ENCODE peak calls at places on chromosomes 12 and 14, in seven cellular contexts. X, P, A, B, T, D and J are unnamed samples.
A peak's percentile ranks its signal among the peaks of the same experiment; 100 is the strongest.

GRCh38 chr12:104680070-104680469 is 223.3 kb downstream of the CHST11 start:
- DNase-seq in X (peak; percentile 73), P (no peak), A (peak; percentile 22), B (no peak), T (no peak), D (no peak), J (no peak)

GRCh38 chr12:122031342-122032216 is 9.9 kb downstream of the BCL7A start:
- DNase-seq in X (peak; percentile 59), P (no peak), A (no peak), B (peak; percentile 36), T (peak; percentile 44), D (peak; percentile 90), J (no peak)

GRCh38 chr14:65927871-65928270 is 515.3 kb downstream of the FUT8 start:
- DNase-seq in X (peak; percentile 85), P (no peak), A (no peak), B (no peak), T (no peak), D (no peak), J (peak; percentile 38)

GRCh38 chr14:64855732-64856527 is 23.8 kb downstream of the SPTB start:
- DNase-seq in X (peak; percentile 44), P (no peak), A (no peak), B (no peak), T (no peak), D (no peak), J (no peak)

GRCh38 chr12:57760347-57760982 is 5.6 kb downstream of the MARCHF9 start:
- DNase-seq in X (no peak), P (no peak), A (no peak), B (no peak), T (no peak), D (peak; percentile 52), J (no peak)

GRCh38 chr12:3636328-3636727 is 116.6 kb downstream of the CRACR2A start:
- DNase-seq in X (no peak), P (no peak), A (no peak), B (no peak), T (no peak), D (no peak), J (peak; percentile 10)

GRCh38 chr12:50205648-50206047 is 38.5 kb upstream of the CERS5 start:
- DNase-seq in X (no peak), P (no peak), A (no peak), B (no peak), T (no peak), D (no peak), J (no peak)

GRCh38 chr12:67048371-67048770 is 220.8 kb upstream of the CAND1 start:
- DNase-seq in X (no peak), P (no peak), A (no peak), B (no peak), T (no peak), D (no peak), J (peak; percentile 54)

GRCh38 chr12:22467190-22467589 is 77.2 kb downstream of the C2CD5 start:
- DNase-seq in X (no peak), P (no peak), A (peak; percentile 45), B (no peak), T (no peak), D (no peak), J (no peak)

GRCh38 chr12:13959131-13959734 is 22.2 kb downstream of the GRIN2B start:
- DNase-seq in X (peak; percentile 35), P (no peak), A (no peak), B (no peak), T (no peak), D (peak; percentile 70), J (no peak)

GRCh38 chr12:109934026-109934425 is 34.0 kb downstream of the TCHP start:
- DNase-seq in X (no peak), P (no peak), A (peak; percentile 52), B (no peak), T (no peak), D (no peak), J (peak; percentile 64)

GRCh38 chr12:115872212-115872611 is 405.3 kb downstream of the MED13L start:
- DNase-seq in X (peak; percentile 49), P (no peak), A (no peak), B (no peak), T (no peak), D (no peak), J (peak; percentile 58)

GRCh38 chr12:2161478-2161877 is 108.7 kb downstream of the CACNA1C start:
- DNase-seq in X (no peak), P (no peak), A (no peak), B (no peak), T (peak; percentile 43), D (no peak), J (no peak)

GRCh38 chr14:89690139-89690538 is 264.4 kb downstream of the EFCAB11 start:
- DNase-seq in X (no peak), P (no peak), A (no peak), B (no peak), T (no peak), D (no peak), J (no peak)

GRCh38 chr14:105015242-105015641 is 5.6 kb downstream of the CDCA4 start:
- DNase-seq in X (peak; percentile 35), P (no peak), A (no peak), B (no peak), T (no peak), D (no peak), J (no peak)

GRCh38 chr14:56840221-56840620 is 29.9 kb upstream of the OTX2 start:
- DNase-seq in X (peak; percentile 10), P (no peak), A (no peak), B (no peak), T (no peak), D (no peak), J (no peak)
- H4K8ac ChIP-seq in X (no peak overlapping the region), P (no peak overlapping the region), A (no peak overlapping the region), B (no peak overlapping the region), T (no peak overlapping the region), D (no peak overlapping the region), J (no peak overlapping the region)

GRCh38 chr14:91503000-91503504 is 7.1 kb downstream of the PPP4R3A start:
- DNase-seq in X (no peak), P (no peak), A (no peak), B (no peak), T (no peak), D (no peak), J (no peak)

GRCh38 chr14:91508105-91508504 is 2.0 kb downstream of the PPP4R3A start:
- DNase-seq in X (no peak), P (no peak), A (no peak), B (no peak), T (no peak), D (no peak), J (no peak)

GRCh38 chr14:91509083-91509877 is 830 bp downstream of the PPP4R3A start:
- DNase-seq in X (peak; percentile 46), P (no peak), A (no peak), B (no peak), T (no peak), D (peak; percentile 37), J (no peak)

GRCh38 chr14:91509878-91510170 is 286 bp downstream of the PPP4R3A start:
- DNase-seq in X (no peak), P (no peak), A (no peak), B (no peak), T (no peak), D (no peak), J (no peak)

DNA sequence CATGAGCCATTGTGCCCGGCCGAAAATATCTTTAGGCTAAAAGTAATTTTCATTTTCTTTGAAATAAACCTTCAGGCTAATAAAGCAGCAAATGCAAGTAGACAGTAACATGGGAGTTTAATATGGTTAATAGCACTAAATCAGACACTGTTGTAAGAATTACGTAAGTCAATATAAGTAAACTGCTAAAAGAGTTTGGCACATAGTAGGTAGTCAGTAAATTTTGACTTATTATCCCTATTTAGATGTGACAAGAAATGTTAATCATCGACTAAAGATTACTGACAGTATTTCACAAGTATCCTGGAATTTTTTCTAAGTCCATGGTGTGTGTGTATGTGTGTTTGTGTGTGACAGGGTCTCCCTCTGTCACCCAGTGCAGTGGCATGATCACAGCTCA is 3.9 kb downstream of the PPP4R3A start:
- DNase-seq in X (no peak), P (no peak), A (no peak), B (no peak), T (no peak), D (no peak), J (no peak)
- H4K8ac ChIP-seq in X (no peak overlapping the region), P (no peak overlapping the region), A (no peak overlapping the region), B (no peak overlapping the region), T (peak overlapping the region; percentile 37), D (no peak overlapping the region), J (no peak overlapping the region)

GRCh38 chr12:5910790-5911548 is 34.1 kb downstream of the ANO2 start:
- DNase-seq in X (no peak), P (no peak), A (no peak), B (no peak), T (no peak), D (peak; percentile 15), J (no peak)

GRCh38 chr12:5905757-5906156 is 39.3 kb downstream of the ANO2 start:
- DNase-seq in X (no peak), P (no peak), A (no peak), B (no peak), T (no peak), D (peak; percentile 12), J (no peak)

GRCh38 chr12:5907812-5908211 is 37.2 kb downstream of the ANO2 start:
- DNase-seq in X (no peak), P (no peak), A (no peak), B (no peak), T (no peak), D (peak; percentile 27), J (no peak)

GRCh38 chr12:5909560-5909959 is 35.5 kb downstream of the ANO2 start:
- DNase-seq in X (no peak), P (no peak), A (no peak), B (no peak), T (no peak), D (peak; percentile 10), J (no peak)

DNA sequence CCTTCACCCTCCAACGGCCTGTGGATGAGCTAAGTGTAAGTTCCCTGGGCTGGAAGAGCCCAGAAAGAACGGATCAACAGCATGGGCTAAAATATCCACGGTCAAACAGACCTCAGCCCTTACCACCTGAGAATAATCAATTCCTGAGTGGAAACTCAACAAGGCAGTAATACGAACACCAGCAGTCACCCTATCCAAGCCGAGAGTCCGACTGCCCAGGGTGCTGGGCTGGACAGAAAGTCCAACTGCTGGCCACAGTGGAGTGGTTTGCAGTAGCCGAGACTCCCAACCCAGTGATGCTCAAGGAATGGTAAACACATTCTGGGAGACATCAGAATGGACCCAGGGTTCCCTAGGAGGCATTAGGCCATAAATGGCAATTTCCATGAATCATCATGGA is 36.8 kb downstream of the ANO2 start:
- DNase-seq in X (no peak), P (no peak), A (no peak), B (no peak), T (no peak), D (peak; percentile 11), J (no peak)
- H4K8ac ChIP-seq in X (no peak overlapping the region), P (no peak overlapping the region), A (no peak overlapping the region), B (no peak overlapping the region), T (no peak overlapping the region), D (no peak overlapping the region), J (no peak overlapping the region)

GRCh38 chr14:69331206-69331605 is 66.9 kb downstream of the ERH start:
- DNase-seq in X (no peak), P (no peak), A (no peak), B (no peak), T (no peak), D (no peak), J (no peak)

GRCh38 chr14:69328317-69328716 is 68.4 kb downstream of the GALNT16 start:
- DNase-seq in X (no peak), P (no peak), A (no peak), B (no peak), T (no peak), D (no peak), J (no peak)

GRCh38 chr14:69327507-69327906 is 67.5 kb downstream of the GALNT16 start:
- DNase-seq in X (no peak), P (no peak), A (no peak), B (no peak), T (no peak), D (no peak), J (no peak)

GRCh38 chr14:69326611-69327010 is 66.7 kb downstream of the GALNT16 start:
- DNase-seq in X (no peak), P (no peak), A (no peak), B (no peak), T (no peak), D (no peak), J (no peak)

GRCh38 chr14:69328765-69329164 is 68.8 kb downstream of the GALNT16 start:
- DNase-seq in X (no peak), P (no peak), A (no peak), B (no peak), T (no peak), D (no peak), J (no peak)
- H4K8ac ChIP-seq in X (no peak overlapping the region), P (no peak overlapping the region), A (no peak overlapping the region), B (no peak overlapping the region), T (no peak overlapping the region), D (no peak overlapping the region), J (no peak overlapping the region)